ENCODE peak calls at places on chromosomes 6 and 20, in six cellular contexts. G, J, W, D, F and Q are unnamed samples.
A peak's percentile ranks its signal among the peaks of the same experiment; 100 is the strongest.

GRCh38 chr6:133067960-133068359 is 173.2 kb upstream of the EYA4 start:
- DNase-seq in G (no peak), J (no peak), W (no peak), D (no peak), F (no peak), Q (no peak)

GRCh38 chr6:149913542-149914240 is 9.2 kb downstream of the RAET1G start:
- DNase-seq in G (no peak), J (no peak), W (no peak), D (no peak), F (no peak), Q (no peak)

GRCh38 chr6:159193923-159194322 is 24.7 kb downstream of the FNDC1 start:
- DNase-seq in G (peak; percentile 38), J (peak; percentile 49), W (no peak), D (peak; percentile 55), F (no peak), Q (no peak)

GRCh38 chr20:17938889-17939619 is 29.5 kb downstream of the SNX5 start:
- DNase-seq in G (peak; percentile 63), J (peak; percentile 65), W (peak; percentile 70), D (peak; percentile 69), F (peak; percentile 77), Q (peak; percentile 74)

GRCh38 chr6:11613858-11614257 is 76.3 kb downstream of the TMEM170B start:
- DNase-seq in G (peak; percentile 84), J (peak; percentile 87), W (no peak), D (peak; percentile 95), F (no peak), Q (no peak)

GRCh38 chr6:4291453-4292403 is 156.4 kb upstream of the ECI2 start:
- DNase-seq in G (peak; percentile 35), J (peak; percentile 64), W (no peak), D (peak; percentile 32), F (no peak), Q (no peak)

GRCh38 chr6:16049178-16049577 is 79.7 kb upstream of the MYLIP start:
- DNase-seq in G (peak; percentile 22), J (no peak), W (no peak), D (no peak), F (no peak), Q (no peak)

GRCh38 chr20:63068711-63069367 is 62.1 kb upstream of the BHLHE23 start:
- DNase-seq in G (no peak), J (no peak), W (no peak), D (no peak), F (no peak), Q (no peak)

GRCh38 chr6:88349511-88349910 is 183.4 kb upstream of the CNR1 start:
- DNase-seq in G (peak; percentile 21), J (peak; percentile 93), W (no peak), D (peak; percentile 83), F (no peak), Q (no peak)

GRCh38 chr6:25961619-25962367 is 809 bp upstream of the TRIM38 start:
- DNase-seq in G (no peak), J (peak; percentile 7), W (no peak), D (peak; percentile 15), F (no peak), Q (no peak)
- TF ChIP-seq CTCF in G (no peak), J (peak; percentile 1), W (no peak), D (peak; percentile 12), F (no peak), Q (peak; percentile 44)

DNA sequence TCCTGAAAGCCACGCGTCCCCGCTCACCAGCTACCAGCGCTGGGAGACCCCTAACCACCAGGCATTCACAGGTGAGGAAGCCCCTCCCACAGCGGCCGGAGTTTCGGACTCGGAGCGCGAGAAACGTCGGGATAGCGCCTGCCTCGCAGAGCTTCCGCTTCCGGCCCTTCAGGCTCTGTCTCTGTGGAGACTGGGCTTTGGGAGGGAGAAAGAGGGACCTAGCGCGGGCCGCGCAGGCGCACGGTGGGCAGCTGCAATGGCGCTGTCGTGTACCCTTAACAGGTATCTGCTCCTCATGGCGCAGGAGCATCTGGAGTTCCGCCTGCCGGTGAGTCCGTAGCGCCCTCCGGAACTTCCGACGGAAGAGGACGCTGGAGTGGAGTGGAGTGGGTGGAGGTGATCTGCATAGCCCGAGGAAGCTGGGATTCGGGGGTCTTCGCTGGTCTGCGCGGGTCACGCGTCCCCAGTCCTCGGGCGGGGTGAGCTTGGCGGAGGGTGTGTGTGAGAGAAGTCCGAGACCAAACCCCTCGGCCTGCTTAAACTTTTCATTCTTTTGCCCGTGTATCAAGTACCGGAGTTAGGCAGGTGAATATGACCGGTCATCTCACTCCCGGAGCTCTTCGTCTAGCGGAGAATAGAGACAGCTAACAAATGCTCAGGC is at the start of gene TRMT11:
- DNase-seq in G (peak; percentile 92), J (peak; percentile 87), W (peak; percentile 91), D (peak; percentile 85), F (peak; percentile 91), Q (peak; percentile 86)
- TF ChIP-seq CTCF in G (peak; percentile 17), J (peak; percentile 2), W (peak; percentile 11), D (no peak), F (no peak), Q (no peak)

DNA sequence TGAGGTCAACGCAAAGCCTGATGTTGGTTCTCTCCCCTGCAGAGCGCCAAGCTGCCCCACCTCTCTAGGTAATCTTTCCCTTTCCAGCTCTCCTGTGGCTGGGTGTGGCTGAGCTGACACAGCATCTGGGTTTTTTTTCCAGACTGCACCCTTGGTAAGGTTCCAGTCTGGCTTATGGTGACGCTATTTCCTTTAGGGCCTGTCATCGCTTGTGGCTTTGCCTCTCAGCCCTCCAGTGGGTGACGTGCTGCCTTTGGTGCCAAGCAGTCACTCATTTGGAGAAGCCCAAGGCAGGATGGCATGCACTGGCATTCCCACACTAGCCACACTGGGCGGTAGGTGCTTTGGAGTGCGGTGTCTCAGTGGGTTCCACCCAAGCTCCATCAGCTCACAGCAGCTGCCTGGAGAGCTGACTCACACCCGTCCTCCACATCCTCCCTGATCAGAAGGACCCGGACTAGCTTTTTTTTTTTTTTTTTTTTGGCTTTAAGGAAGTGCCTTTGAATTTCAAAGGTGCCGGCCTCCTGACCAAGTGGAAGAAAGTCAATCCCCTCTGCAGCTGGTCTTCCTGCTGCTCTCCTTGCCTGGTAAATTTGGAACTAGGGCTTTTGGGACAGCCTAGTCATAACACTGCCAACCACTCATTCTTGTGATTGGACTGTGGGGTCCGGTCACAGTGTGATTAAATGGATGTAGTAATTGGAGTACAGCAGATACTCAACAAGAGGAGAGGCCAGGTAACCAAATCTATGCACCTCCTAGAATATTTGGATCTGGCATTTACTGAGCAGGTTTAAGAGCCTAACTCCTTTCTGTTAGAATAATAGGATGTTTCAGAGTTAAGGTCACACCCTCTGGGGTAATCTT is 153.6 kb downstream of the CD83 start:
- DNase-seq in G (peak; percentile 100), J (peak; percentile 91), W (no peak), D (peak; percentile 95), F (no peak), Q (no peak)
- TF ChIP-seq CTCF in G (peak; percentile 44), J (no peak), W (no peak), D (no peak), F (no peak), Q (no peak)

GRCh38 chr6:35391240-35391968 is 49.0 kb downstream of the PPARD start:
- DNase-seq in G (peak; percentile 98), J (peak; percentile 94), W (no peak), D (peak; percentile 97), F (no peak), Q (no peak)
- TF ChIP-seq CTCF in G (peak; percentile 43), J (no peak), W (no peak), D (no peak), F (no peak), Q (no peak)

GRCh38 chr20:25083141-25083772 is 1.3 kb upstream of the VSX1 start:
- DNase-seq in G (no peak), J (no peak), W (no peak), D (no peak), F (no peak), Q (peak; percentile 39)

GRCh38 chr20:25079171-25079570 is 2.8 kb downstream of the VSX1 start:
- DNase-seq in G (no peak), J (no peak), W (no peak), D (no peak), F (no peak), Q (no peak)

GRCh38 chr20:25081730-25082497 is at the start of gene VSX1:
- DNase-seq in G (no peak), J (no peak), W (no peak), D (no peak), F (no peak), Q (no peak)

GRCh38 chr20:25082498-25082873 is 545 bp upstream of the VSX1 start:
- DNase-seq in G (no peak), J (no peak), W (no peak), D (no peak), F (no peak), Q (peak; percentile 37)

DNA sequence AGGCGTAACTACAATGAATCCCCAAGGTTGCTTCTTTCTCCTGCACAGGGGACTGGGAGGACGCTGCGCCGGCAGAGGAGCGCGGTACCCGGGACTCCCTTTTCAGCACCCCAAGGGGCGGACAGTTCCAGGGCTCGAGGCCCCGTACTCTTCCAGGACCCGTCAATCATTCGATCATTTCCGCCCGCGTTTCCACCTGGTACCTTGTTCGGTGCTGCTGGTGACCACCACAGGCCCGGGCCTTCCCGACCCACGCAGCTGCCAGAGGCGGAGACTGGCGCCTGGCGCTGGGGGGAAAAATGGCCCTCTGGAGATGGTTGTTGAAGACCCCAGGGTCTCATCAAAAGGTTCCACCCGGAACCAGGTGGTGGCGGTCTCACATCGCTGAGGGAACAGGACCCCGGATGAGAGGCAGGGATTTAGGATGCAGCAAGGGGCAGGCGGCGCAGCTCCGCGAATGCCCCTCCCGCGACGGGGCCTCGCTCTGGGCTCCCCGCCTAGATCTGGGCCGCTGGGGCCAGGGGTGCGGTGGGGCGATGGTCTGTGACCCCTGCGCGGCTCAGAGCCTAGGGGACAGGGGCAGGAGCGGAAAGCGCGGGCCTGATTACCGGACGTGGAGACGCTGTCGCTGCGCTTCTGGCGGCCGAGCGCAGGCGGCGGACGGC is 744 bp downstream of the VSX1 start:
- DNase-seq in G (peak; percentile 44), J (no peak), W (no peak), D (peak; percentile 12), F (peak; percentile 56), Q (peak; percentile 60)
- TF ChIP-seq CTCF in G (no peak), J (no peak), W (no peak), D (no peak), F (no peak), Q (no peak)